ENCODE peak calls at places on chromosomes 5 and 9, in six cellular contexts. Y is HTR-8/SVneo, O is GF-D8, V is GM19239, B is endothelial cell, T is GM04503. F is an unnamed sample.

GRCh38 chr5:120330555-120330954 is 133.5 kb upstream of the PRR16 start:
- DNase-seq in B (no peak), O (no peak), Y (no peak), V (no peak), T (no peak), F (no peak)

GRCh38 chr5:110309222-110309621 is 417.2 kb downstream of the TMEM232 start:
- DNase-seq in V (no peak), O (no peak), Y (no peak), T (no peak), B (no peak), F (no peak)

GRCh38 chr5:146339715-146340259 is 1.1 kb downstream of the POU4F3 start:
- DNase-seq in O (no peak), Y (no peak), V (no peak), T (no peak), B (no peak), F (no peak)

GRCh38 chr5:66701244-66701643 is 105.1 kb downstream of the MAST4 start:
- DNase-seq in B (no peak), V (no peak), T (no peak), O (no peak), Y (no peak), F (no peak)

GRCh38 chr5:108418172-108418571 is 36.3 kb upstream of the FBXL17 start:
- DNase-seq in V (no peak), Y (no peak), O (no peak), B (no peak), T (no peak), F (no peak)

GRCh38 chr5:74647096-74647495 is 6.6 kb upstream of the ENC1 start:
- DNase-seq in T (no peak), V (no peak), O (no peak), Y (no peak), B (no peak), F (no peak)

GRCh38 chr9:134971196-134971595 is 53.5 kb upstream of the FCN1 start:
- DNase-seq in V (no peak), Y (no peak), B (no peak), O (no peak), T (no peak), F (no peak)

GRCh38 chr5:5374034-5374715 is 48.3 kb upstream of the ICE1 start:
- DNase-seq in T (no peak), O (no peak), Y (peak), B (no peak), V (no peak), F (no peak)

GRCh38 chr5:100828071-100828689 is 74.9 kb downstream of the ST8SIA4 start:
- DNase-seq in V (no peak), T (no peak), B (no peak), Y (no peak), O (no peak), F (no peak)

GRCh38 chr5:36953043-36953442 is 76.5 kb downstream of the NIPBL start:
- DNase-seq in V (no peak), T (no peak), Y (no peak), O (no peak), B (no peak), F (no peak)

GRCh38 chr5:9562101-9562500 is 16.2 kb upstream of the SEMA5A start:
- DNase-seq in V (no peak), T (no peak), B (no peak), Y (no peak), O (no peak), F (no peak)

GRCh38 chr9:78954286-78954685 is 617.5 kb upstream of the TLE4 start:
- DNase-seq in B (no peak), Y (no peak), T (no peak), V (no peak), O (no peak), F (no peak)

GRCh38 chr5:79105868-79106267 is 5.7 kb upstream of the BHMT start:
- DNase-seq in O (no peak), V (no peak), T (no peak), Y (no peak), B (no peak), F (no peak)

GRCh38 chr5:91101777-91102379 is 281.2 kb downstream of the ARRDC3 start:
- DNase-seq in T (peak), O (peak), Y (peak), V (peak), B (peak), F (peak)

GRCh38 chr9:98924971-98925820 is 18.5 kb upstream of the COL15A1 start:
- DNase-seq in T (no peak), B (no peak), V (no peak), Y (no peak), O (no peak), F (no peak)